ENCODE peak calls at places on chromosome 2, in four cellular contexts. T is IMR-90, P is GM12878, R is K562. C is an unnamed sample.

GRCh38 chr2:22904126-22904684 is 480.8 kb upstream of the KLHL29 start:
- DNase-seq in P (no peak), T (no peak), R (peak), C (no peak)

GRCh38 chr2:21333249-21333648 is 209.5 kb downstream of the TDRD15 start:
- DNase-seq in P (no peak), R (no peak), T (no peak), C (no peak)

GRCh38 chr2:231213931-231214642 is 15.7 kb downstream of the ARMC9 start:
- DNase-seq in T (no peak), P (no peak), R (no peak), C (no peak)

GRCh38 chr2:31711737-31712136 is 131.0 kb upstream of the SRD5A2 start:
- DNase-seq in R (no peak), T (no peak), P (no peak), C (no peak)

GRCh38 chr2:2726163-2726562 is 395.1 kb upstream of the MYT1L start:
- DNase-seq in P (no peak), R (no peak), T (no peak), C (no peak)

GRCh38 chr2:639703-640102 is 37.5 kb downstream of the TMEM18 start:
- DNase-seq in P (no peak), T (no peak), R (no peak), C (no peak)

GRCh38 chr2:74944987-74945782 is 13.3 kb upstream of the POLE4 start:
- DNase-seq in R (no peak), T (peak), P (peak), C (no peak)

GRCh38 chr2:72144746-72145657 is 2.7 kb downstream of the CYP26B1 start:
- DNase-seq in P (no peak), R (no peak), T (no peak), C (peak)

GRCh38 chr2:2950403-2950952 is 427.1 kb downstream of the EIPR1 start:
- DNase-seq in T (no peak), P (no peak), R (no peak), C (no peak)

GRCh38 chr2:237422309-237422708 is 8.3 kb upstream of the COL6A3 start:
- DNase-seq in P (no peak), R (no peak), T (peak), C (no peak)

GRCh38 chr2:237421542-237422047 is 7.6 kb upstream of the COL6A3 start:
- DNase-seq in R (peak), P (no peak), T (peak), C (peak)

GRCh38 chr2:237427807-237428506 is 14.0 kb upstream of the COL6A3 start:
- DNase-seq in R (no peak), P (peak), T (no peak), C (no peak)

GRCh38 chr2:237424544-237424943 is 10.6 kb upstream of the COL6A3 start:
- DNase-seq in T (no peak), R (no peak), P (no peak), C (no peak)

GRCh38 chr2:237423891-237424290 is 9.9 kb upstream of the COL6A3 start:
- DNase-seq in T (no peak), R (no peak), P (no peak), C (no peak)
- TF ChIP-seq FOS in T (no peak), R (no peak), P (no peak), C (no peak)

DNA sequence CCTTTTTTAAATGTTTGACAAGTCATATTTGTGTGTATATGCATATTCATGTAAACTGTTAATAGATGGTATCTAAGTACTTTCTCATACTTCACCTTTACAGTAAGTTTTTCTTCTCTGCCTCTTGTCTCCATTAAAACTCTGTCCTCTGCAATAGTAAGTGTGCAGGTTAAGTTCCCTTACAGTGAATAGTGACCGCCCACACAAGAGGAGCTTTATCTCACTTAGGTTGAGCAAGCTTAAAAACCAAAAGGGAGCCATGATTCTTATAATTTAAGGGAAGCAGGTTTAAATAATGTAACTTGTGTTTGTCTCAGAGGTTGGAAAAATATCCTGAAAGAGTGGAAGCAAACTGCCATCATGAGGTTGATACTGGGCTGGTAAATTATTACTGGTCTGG is 61.3 kb downstream of the MRPS9 start:
- DNase-seq in T (no peak), R (no peak), P (no peak), C (no peak)
- TF ChIP-seq FOS in T (no peak), R (no peak), P (no peak), C (no peak)

DNA sequence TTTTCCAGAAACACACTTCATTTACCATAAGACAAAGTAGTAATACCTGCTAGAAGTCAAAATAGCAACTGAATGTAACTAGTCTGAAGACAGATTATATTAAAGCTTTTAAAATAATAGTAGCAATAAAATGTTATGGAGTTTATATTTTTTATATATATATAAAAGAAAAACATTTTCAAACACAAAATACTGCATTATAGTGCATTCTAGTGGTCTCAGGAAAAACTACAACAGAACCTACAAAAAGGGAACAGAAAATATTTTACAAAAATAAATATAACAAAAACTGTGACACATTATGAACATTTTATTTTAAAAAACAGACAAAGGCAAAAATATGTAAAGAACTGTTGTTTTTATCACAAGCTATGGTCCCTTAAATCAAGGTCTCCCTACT is 48.0 kb downstream of the STRN start:
- DNase-seq in T (peak), R (no peak), P (no peak), C (peak)
- TF ChIP-seq FOS in T (no peak), R (no peak), P (no peak), C (no peak)

DNA sequence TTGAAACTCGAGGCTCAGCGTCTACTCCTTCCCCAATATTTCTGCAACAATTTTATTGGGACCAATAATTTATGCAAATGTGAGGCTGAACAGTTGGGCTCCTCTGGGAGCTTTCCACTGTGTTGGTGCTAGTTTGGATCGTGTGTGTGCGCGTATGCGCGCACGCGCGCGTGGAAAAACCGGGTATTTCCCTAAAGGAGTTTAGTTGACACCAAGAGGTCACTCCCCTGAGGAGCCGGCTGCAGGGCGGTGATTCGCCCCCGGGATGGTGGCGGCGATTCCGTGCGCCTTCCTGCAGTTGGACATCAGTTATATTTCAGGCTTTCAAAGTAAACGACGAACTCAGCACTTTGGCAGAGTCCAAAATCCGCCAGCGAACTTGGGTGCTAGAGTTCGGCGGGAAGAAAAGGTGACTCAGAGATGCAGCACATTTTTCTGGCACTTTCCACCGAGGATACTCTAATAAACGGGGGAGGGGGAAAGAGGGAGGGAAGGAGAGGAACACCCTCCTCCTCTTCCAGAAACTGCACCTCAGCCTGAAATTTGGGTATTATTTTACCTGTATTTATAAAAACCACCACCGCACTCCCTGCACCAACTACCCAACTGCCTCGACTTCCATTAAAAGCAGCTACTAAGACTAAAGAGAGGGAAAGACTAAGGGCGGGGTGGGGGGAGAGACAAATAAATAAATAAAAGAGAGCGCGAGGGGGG is 186.6 kb upstream of the FANCL start:
- DNase-seq in P (no peak), R (no peak), T (peak), C (peak)
- TF ChIP-seq FOS in P (no peak), R (no peak), T (no peak), C (no peak)

GRCh38 chr2:191295088-191295487 is 49.9 kb downstream of the MYO1B start:
- DNase-seq in P (no peak), R (no peak), T (no peak), C (no peak)
- TF ChIP-seq FOS in P (no peak), R (no peak), T (no peak), C (no peak)

DNA sequence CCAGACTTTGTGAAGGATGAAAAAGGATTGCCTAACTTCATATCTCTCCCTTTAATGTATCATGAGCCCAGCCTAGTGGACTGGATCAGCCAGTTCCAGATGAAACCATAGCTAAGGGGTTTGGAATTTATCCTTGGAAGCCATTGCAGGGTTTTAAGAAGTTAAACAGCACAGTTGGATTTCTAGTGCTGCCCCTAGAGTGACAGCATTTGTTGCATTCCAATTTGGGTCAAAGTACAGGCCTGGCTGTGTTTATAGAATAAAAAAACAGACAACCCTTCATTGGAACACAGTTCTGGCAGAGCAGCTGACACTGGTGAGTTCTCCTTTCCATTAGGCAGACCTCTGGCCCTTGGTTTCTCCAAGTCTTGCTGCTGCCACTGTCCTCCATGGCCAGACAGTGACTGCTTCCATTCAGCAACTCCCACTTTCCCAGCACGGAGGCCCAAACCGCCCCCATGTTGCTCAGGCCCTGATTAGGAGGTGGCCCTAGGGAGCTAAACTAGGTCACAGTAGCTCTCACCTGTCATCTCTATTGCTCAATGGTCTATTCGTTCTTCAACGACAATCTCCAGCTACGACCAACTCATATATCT is 8.0 kb downstream of the GPR39 start:
- DNase-seq in T (peak), P (no peak), R (no peak), C (no peak)
- TF ChIP-seq FOS in T (no peak), P (no peak), R (no peak), C (no peak)

DNA sequence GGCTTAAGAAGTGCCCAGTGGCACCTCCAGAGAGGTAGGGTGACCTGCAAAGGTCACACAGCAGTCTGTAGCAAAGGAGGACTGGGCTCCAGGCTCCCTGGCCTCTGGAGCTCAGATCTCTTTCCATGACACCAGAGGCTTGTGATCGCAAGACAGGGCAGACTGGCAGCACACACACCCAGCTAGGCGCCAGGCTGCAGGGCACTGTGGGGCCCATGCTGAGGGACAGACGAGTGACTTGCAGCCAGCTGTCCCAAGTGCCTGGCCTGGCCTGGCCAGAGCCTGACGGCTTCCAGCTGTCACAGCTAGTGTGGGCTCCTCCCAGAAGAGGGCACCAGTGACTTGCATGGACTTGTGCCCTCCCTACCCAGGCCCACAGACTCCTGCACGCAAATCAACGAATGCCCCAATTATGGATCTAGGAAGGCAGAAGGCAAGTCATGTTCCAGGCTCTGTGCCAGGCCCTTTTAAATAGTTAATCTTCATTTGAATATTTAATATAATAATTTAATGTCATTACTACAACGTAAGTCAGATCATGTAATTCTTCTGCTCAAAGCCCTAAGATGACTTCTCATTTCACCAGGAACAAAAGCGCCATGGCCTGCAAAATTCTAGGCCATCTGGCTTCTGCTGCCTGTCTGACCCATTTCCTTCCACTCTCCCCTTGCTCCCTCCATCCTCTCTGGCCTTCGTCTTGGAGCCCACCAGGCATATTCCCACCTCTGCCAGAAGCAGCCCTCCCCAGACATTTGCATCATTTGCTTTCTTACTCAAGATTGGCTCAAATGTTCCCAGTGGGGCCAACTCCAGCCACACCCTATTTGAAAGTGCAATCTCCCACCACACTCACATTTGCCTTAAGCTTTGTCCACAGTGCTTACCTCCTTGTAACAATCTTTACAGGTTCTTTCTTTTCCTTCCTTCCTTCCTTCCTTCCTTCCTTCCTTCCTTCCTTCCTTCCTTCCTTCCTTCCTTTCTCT is 3.7 kb upstream of the SPEG start:
- DNase-seq in T (peak), R (no peak), P (no peak), C (peak)
- TF ChIP-seq FOS in T (no peak), R (no peak), P (no peak), C (no peak)

GRCh38 chr2:147679664-147680502 is 164.9 kb upstream of the ACVR2A start:
- DNase-seq in R (no peak), T (peak), P (no peak), C (no peak)
- TF ChIP-seq FOS in R (no peak), T (no peak), P (no peak), C (no peak)

GRCh38 chr2:202157211-202157985 is 81.0 kb downstream of the SUMO1 start:
- DNase-seq in T (no peak), R (no peak), P (no peak), C (no peak)

GRCh38 chr2:202152104-202152771 is 79.2 kb downstream of the KIAA2012 start:
- DNase-seq in P (no peak), T (peak), R (no peak), C (no peak)

GRCh38 chr2:202149953-202150352 is 76.9 kb downstream of the KIAA2012 start:
- DNase-seq in P (no peak), T (no peak), R (no peak), C (no peak)

GRCh38 chr2:202158796-202159195 is 79.6 kb downstream of the SUMO1 start:
- DNase-seq in T (peak), R (no peak), P (no peak), C (no peak)

GRCh38 chr2:202154613-202155281 is 81.7 kb downstream of the KIAA2012 start:
- DNase-seq in T (peak), R (no peak), P (no peak), C (no peak)
- TF ChIP-seq FOS in T (no peak), R (no peak), P (no peak), C (no peak)

GRCh38 chr2:50480507-50480906 is 551.4 kb downstream of the NRXN1 start:
- DNase-seq in R (no peak), P (no peak), T (no peak), C (no peak)

DNA sequence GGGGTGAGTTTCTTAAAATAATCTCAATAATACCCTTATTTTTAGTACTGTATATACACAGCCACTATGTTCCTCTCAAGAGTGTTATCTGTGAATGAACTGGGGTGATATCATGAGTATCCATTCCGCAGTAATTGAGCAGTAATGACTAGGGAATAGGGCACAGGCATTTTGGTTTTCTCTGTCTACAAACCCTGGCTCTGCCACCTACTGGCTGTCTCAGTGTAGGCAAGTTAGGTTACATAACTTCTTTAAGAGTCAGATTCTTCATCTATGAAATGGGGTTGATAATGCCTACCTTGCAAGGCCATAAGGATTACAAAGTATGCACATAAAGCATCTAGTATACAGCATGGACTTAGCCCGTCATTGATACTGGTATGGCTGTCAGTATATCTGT is 555.8 kb downstream of the NRXN1 start:
- DNase-seq in R (no peak), T (no peak), P (no peak), C (no peak)
- TF ChIP-seq FOS in R (no peak), T (no peak), P (no peak), C (no peak)